ENCODE peak calls at places on chromosomes 13 and 19, in ten cellular contexts. T, H, E, R, Z, V, X, B, D and N are unnamed samples.

GRCh38 chr13:23292596-23292995 is 111.8 kb downstream of the SGCG start:
- DNase-seq in T (no peak), H (no peak), E (no peak), R (no peak), Z (no peak), V (peak), X (no peak), B (no peak), D (no peak), N (no peak)

GRCh38 chr13:29503041-29503837 is 92.2 kb downstream of the SLC7A1 start:
- DNase-seq in T (peak), H (no peak), E (no peak), R (peak), Z (no peak), V (peak), X (no peak), B (no peak), D (peak), N (no peak)

GRCh38 chr13:27396252-27396846 is 28.1 kb upstream of the GTF3A start:
- DNase-seq in T (no peak), H (no peak), E (no peak), R (no peak), Z (no peak), V (no peak), X (no peak), B (no peak), D (no peak), N (no peak)

GRCh38 chr13:24066405-24067292 is 93.9 kb upstream of the SPATA13 start:
- DNase-seq in T (no peak), H (no peak), E (no peak), R (no peak), Z (no peak), V (no peak), X (no peak), B (no peak), D (no peak), N (no peak)

GRCh38 chr13:106906431-106906996 is 338.6 kb upstream of the ARGLU1 start:
- DNase-seq in T (no peak), H (no peak), E (no peak), R (no peak), Z (no peak), V (no peak), X (no peak), B (peak), D (no peak), N (no peak)

GRCh38 chr13:38669234-38669964 is 17.5 kb upstream of the FREM2 start:
- DNase-seq in T (no peak), H (no peak), E (no peak), R (no peak), Z (no peak), V (no peak), X (no peak), B (no peak), D (no peak), N (no peak)

GRCh38 chr19:32824906-32825608 is 44.5 kb downstream of the SLC7A9 start:
- DNase-seq in T (no peak), H (no peak), E (no peak), R (peak), Z (no peak), V (no peak), X (no peak), B (no peak), D (no peak), N (peak)

GRCh38 chr13:97640236-97640635 is 206.3 kb downstream of the RAP2A start:
- DNase-seq in T (no peak), H (no peak), E (no peak), R (no peak), Z (no peak), V (no peak), X (no peak), B (no peak), D (no peak), N (no peak)

GRCh38 chr19:18098891-18099622 is 1.5 kb downstream of the MAST3 start:
- DNase-seq in T (no peak), H (peak), E (no peak), R (no peak), Z (peak), V (no peak), X (no peak), B (no peak), D (no peak), N (no peak)

GRCh38 chr19:41599175-41599966 is 23.4 kb downstream of the CEACAM21 start:
- DNase-seq in T (peak), H (no peak), E (no peak), R (no peak), Z (no peak), V (no peak), X (no peak), B (no peak), D (no peak), N (no peak)

GRCh38 chr13:36807616-36808015 is 11.4 kb upstream of the RFXAP start:
- DNase-seq in T (no peak), H (no peak), E (no peak), R (no peak), Z (no peak), V (no peak), X (no peak), B (no peak), D (no peak), N (no peak)

GRCh38 chr19:572891-573825 is 762 bp downstream of the BSG start:
- DNase-seq in T (peak), H (no peak), E (no peak), R (peak), Z (peak), V (peak), X (no peak), B (peak), D (peak), N (no peak)

GRCh38 chr13:108322206-108322824 is 52.8 kb downstream of the TNFSF13B start:
- DNase-seq in T (peak), H (no peak), E (no peak), R (peak), Z (peak), V (peak), X (peak), B (no peak), D (peak), N (peak)

GRCh38 chr19:49157445-49158224 is at the start of gene TRPM4:
- DNase-seq in T (peak), H (peak), E (peak), R (peak), Z (peak), V (peak), X (peak), B (peak), D (peak), N (peak)

GRCh38 chr13:43232144-43232840 is 208.9 kb downstream of the DNAJC15 start:
- DNase-seq in T (no peak), H (no peak), E (no peak), R (no peak), Z (no peak), V (no peak), X (no peak), B (no peak), D (no peak), N (no peak)

GRCh38 chr19:28504139-28504538 is 708.8 kb downstream of the UQCRFS1 start:
- DNase-seq in T (no peak), H (no peak), E (no peak), R (no peak), Z (no peak), V (no peak), X (no peak), B (no peak), D (no peak), N (no peak)

GRCh38 chr19:3700242-3701032 is at the start of gene PIP5K1C:
- DNase-seq in T (peak), H (peak), E (peak), R (peak), Z (peak), V (peak), X (peak), B (peak), D (peak), N (peak)

GRCh38 chr19:46383171-46383815 is 30.1 kb downstream of the CCDC8 start:
- DNase-seq in T (no peak), H (no peak), E (no peak), R (no peak), Z (no peak), V (no peak), X (no peak), B (no peak), D (no peak), N (no peak)

GRCh38 chr13:32408296-32408998 is 19.5 kb downstream of the N4BP2L1 start:
- DNase-seq in T (peak), H (no peak), E (no peak), R (no peak), Z (no peak), V (no peak), X (no peak), B (no peak), D (no peak), N (peak)

GRCh38 chr19:45164577-45165335 is 4.0 kb upstream of the NKPD1 start:
- DNase-seq in T (no peak), H (peak), E (no peak), R (peak), Z (no peak), V (peak), X (no peak), B (peak), D (peak), N (peak)

GRCh38 chr13:23845309-23845708 is 43.9 kb downstream of the MIPEP start:
- DNase-seq in T (no peak), H (no peak), E (no peak), R (no peak), Z (no peak), V (no peak), X (no peak), B (no peak), D (no peak), N (no peak)

GRCh38 chr13:49995535-49996165 is 1.2 kb upstream of the TRIM13 start:
- DNase-seq in T (no peak), H (no peak), E (no peak), R (peak), Z (peak), V (peak), X (no peak), B (no peak), D (no peak), N (no peak)

GRCh38 chr13:50326271-50326670 is 311.0 kb downstream of the KCNRG start:
- DNase-seq in T (no peak), H (no peak), E (no peak), R (no peak), Z (no peak), V (no peak), X (no peak), B (no peak), D (no peak), N (no peak)

GRCh38 chr13:111559612-111560423 is 239.4 kb downstream of the TEX29 start:
- DNase-seq in T (no peak), H (no peak), E (no peak), R (no peak), Z (no peak), V (no peak), X (no peak), B (no peak), D (no peak), N (no peak)

GRCh38 chr19:53308339-53308811 is 25.2 kb upstream of the ZNF845 start:
- DNase-seq in T (peak), H (no peak), E (no peak), R (peak), Z (no peak), V (peak), X (no peak), B (no peak), D (peak), N (no peak)

GRCh38 chr13:45481688-45482087 is 16.9 kb downstream of the COG3 start:
- DNase-seq in T (no peak), H (no peak), E (no peak), R (no peak), Z (no peak), V (no peak), X (no peak), B (no peak), D (no peak), N (no peak)

GRCh38 chr19:7006305-7006704 is 14.9 kb downstream of the MBD3L2B start:
- DNase-seq in T (no peak), H (no peak), E (no peak), R (no peak), Z (no peak), V (no peak), X (no peak), B (no peak), D (no peak), N (no peak)

GRCh38 chr13:40895207-40895606 is 105.8 kb downstream of the SLC25A15 start:
- DNase-seq in T (no peak), H (no peak), E (no peak), R (no peak), Z (no peak), V (no peak), X (no peak), B (no peak), D (no peak), N (no peak)

GRCh38 chr13:110910013-110910890 is 4.6 kb downstream of the ANKRD10 start:
- DNase-seq in T (peak), H (no peak), E (no peak), R (peak), Z (no peak), V (no peak), X (no peak), B (no peak), D (no peak), N (no peak)

GRCh38 chr13:113971471-113972231 is 2.2 kb downstream of the C13orf46 start:
- DNase-seq in T (no peak), H (no peak), E (no peak), R (no peak), Z (no peak), V (no peak), X (no peak), B (no peak), D (no peak), N (no peak)

GRCh38 chr19:13887529-13887928 is 10.6 kb downstream of the NANOS3 start:
- DNase-seq in T (no peak), H (no peak), E (no peak), R (no peak), Z (no peak), V (peak), X (no peak), B (peak), D (peak), N (no peak)

GRCh38 chr13:101013245-101013644 is 338.6 kb upstream of the TMTC4 start:
- DNase-seq in T (no peak), H (no peak), E (no peak), R (no peak), Z (no peak), V (no peak), X (no peak), B (no peak), D (no peak), N (no peak)

GRCh38 chr13:94300401-94300800 is 179.1 kb downstream of the DCT start:
- DNase-seq in T (no peak), H (no peak), E (no peak), R (no peak), Z (no peak), V (no peak), X (no peak), B (no peak), D (no peak), N (no peak)

GRCh38 chr19:5330307-5330720 is 10.3 kb downstream of the PTPRS start:
- DNase-seq in T (no peak), H (no peak), E (no peak), R (no peak), Z (no peak), V (no peak), X (no peak), B (no peak), D (no peak), N (no peak)

GRCh38 chr19:3250675-3251074 is 26.2 kb downstream of the CELF5 start:
- DNase-seq in T (no peak), H (peak), E (no peak), R (peak), Z (peak), V (peak), X (no peak), B (no peak), D (peak), N (no peak)

GRCh38 chr13:111211789-111212516 is 96.8 kb downstream of the ARHGEF7 start:
- DNase-seq in T (no peak), H (no peak), E (no peak), R (peak), Z (no peak), V (peak), X (no peak), B (no peak), D (no peak), N (no peak)